ENCODE peak calls at places on chromosomes 11 and 22, in seven cellular contexts. L, Y, J, H, K, F and I are unnamed samples.

GRCh38 chr11:120756931-120757330 is 245.4 kb downstream of the GRIK4 start:
- DNase-seq in Y (no peak), K (no peak), F (no peak), J (no peak), L (no peak), H (no peak), I (no peak)

GRCh38 chr22:49951001-49951677 is 9.4 kb upstream of the PIM3 start:
- DNase-seq in F (no peak), J (no peak), L (peak), Y (no peak), K (peak), H (no peak), I (no peak)

GRCh38 chr11:62012451-62013265 is 45.2 kb upstream of the FTH1 start:
- DNase-seq in K (no peak), Y (no peak), J (no peak), L (peak), H (no peak), F (no peak), I (peak)

GRCh38 chr11:11602011-11602410 is 19.8 kb downstream of the GALNT18 start:
- DNase-seq in Y (no peak), J (no peak), F (no peak), L (no peak), H (no peak), K (no peak), I (no peak)

GRCh38 chr11:91265946-91266345 is 958.7 kb upstream of the FAT3 start:
- DNase-seq in Y (no peak), J (no peak), F (no peak), H (no peak), L (no peak), K (no peak), I (no peak)

GRCh38 chr11:36219996-36220395 is 69.2 kb downstream of the COMMD9 start:
- DNase-seq in Y (no peak), F (no peak), L (no peak), H (no peak), J (no peak), K (no peak), I (no peak)

GRCh38 chr22:19941365-19942070 is at the start of the genes COMT and TXNRD2:
- DNase-seq in Y (peak), K (peak), J (peak), F (peak), L (peak), H (no peak), I (peak)

GRCh38 chr22:29914991-29915390 is 32.0 kb downstream of the MTMR3 start:
- DNase-seq in L (no peak), Y (no peak), F (no peak), H (no peak), K (no peak), J (no peak), I (no peak)

GRCh38 chr11:57303280-57303989 is 21.3 kb downstream of the TNKS1BP1 start:
- DNase-seq in L (no peak), F (no peak), K (no peak), J (no peak), H (no peak), Y (no peak), I (no peak)

GRCh38 chr11:71251761-71252433 is 480 bp downstream of the SHANK2 start:
- DNase-seq in H (no peak), K (no peak), F (no peak), J (peak), L (peak), Y (no peak), I (peak)

GRCh38 chr11:98495016-98495415 is 525.7 kb upstream of the CNTN5 start:
- DNase-seq in Y (no peak), J (no peak), F (no peak), K (no peak), L (no peak), H (no peak), I (no peak)

GRCh38 chr22:39136317-39136716 is 16.2 kb downstream of the CBX7 start:
- DNase-seq in H (no peak), Y (no peak), J (peak), K (no peak), F (no peak), L (no peak), I (no peak)

GRCh38 chr11:45091563-45092392 is 54.7 kb upstream of the PRDM11 start:
- DNase-seq in Y (no peak), F (no peak), K (no peak), L (no peak), H (no peak), J (no peak), I (no peak)

GRCh38 chr11:62599909-62600308 is 1.8 kb downstream of the MTA2 start:
- DNase-seq in F (no peak), Y (no peak), H (no peak), J (no peak), K (no peak), L (no peak), I (no peak)